ENCODE peak calls at places on chromosomes 5 and 9, in nine cellular contexts. One of them, this sample, is unnamed.

GRCh38 chr5:178425621-178426068 is 164.5 kb downstream of the COL23A1 start:
- DNase-seq in NCI-H1105: no peak
- DNase-seq in HFF-Myc: no peak
- DNase-seq in B cell: no peak
- DNase-seq in transverse colon: no peak
- DNase-seq in EH: no peak
- DNase-seq in NCI-H1436 treated with DMSO at 0.1 percent for 48 hours: no peak
- DNase-seq in natural killer cell: no peak
- DNase-seq in GM03348: no peak
- DNase-seq in this sample: no peak

GRCh38 chr5:137221914-137222313 is 277.2 kb downstream of the SPOCK1 start:
- DNase-seq in NCI-H1105: no peak
- DNase-seq in HFF-Myc: no peak
- DNase-seq in B cell: no peak
- DNase-seq in transverse colon: no peak
- DNase-seq in EH: no peak
- DNase-seq in NCI-H1436 treated with DMSO at 0.1 percent for 48 hours: no peak
- DNase-seq in natural killer cell: no peak
- DNase-seq in GM03348: no peak
- DNase-seq in this sample: no peak

GRCh38 chr9:98010450-98010849 is 27.3 kb downstream of the ANP32B start:
- DNase-seq in NCI-H1105: no peak
- DNase-seq in HFF-Myc: no peak
- DNase-seq in B cell: peak; percentile 56
- DNase-seq in transverse colon: peak; percentile 51
- DNase-seq in EH: peak; percentile 35
- DNase-seq in NCI-H1436 treated with DMSO at 0.1 percent for 48 hours: peak; percentile 69
- DNase-seq in natural killer cell: no peak
- DNase-seq in GM03348: no peak
- DNase-seq in this sample: no peak

GRCh38 chr9:34373749-34374148 is 2.9 kb downstream of the MYORG start:
- DNase-seq in NCI-H1105: no peak
- DNase-seq in HFF-Myc: no peak
- DNase-seq in B cell: no peak
- DNase-seq in transverse colon: no peak
- DNase-seq in EH: no peak
- DNase-seq in NCI-H1436 treated with DMSO at 0.1 percent for 48 hours: no peak
- DNase-seq in natural killer cell: no peak
- DNase-seq in GM03348: no peak
- DNase-seq in this sample: no peak

GRCh38 chr5:110880413-110880812 is 141.6 kb downstream of the SLC25A46 start:
- DNase-seq in NCI-H1105: no peak
- DNase-seq in HFF-Myc: peak; percentile 75
- DNase-seq in B cell: no peak
- DNase-seq in transverse colon: no peak
- DNase-seq in EH: peak; percentile 84
- DNase-seq in NCI-H1436 treated with DMSO at 0.1 percent for 48 hours: no peak
- DNase-seq in natural killer cell: no peak
- DNase-seq in GM03348: no peak
- DNase-seq in this sample: peak; percentile 62

GRCh38 chr9:136137321-136138054 is 18.8 kb upstream of the TMEM250 start:
- DNase-seq in NCI-H1105: no peak
- DNase-seq in HFF-Myc: no peak
- DNase-seq in B cell: peak; percentile 38
- DNase-seq in transverse colon: no peak
- DNase-seq in EH: no peak
- DNase-seq in NCI-H1436 treated with DMSO at 0.1 percent for 48 hours: no peak
- DNase-seq in natural killer cell: no peak
- DNase-seq in GM03348: no peak
- DNase-seq in this sample: no peak

GRCh38 chr5:67059747-67060490 is 136.7 kb downstream of the CD180 start:
- DNase-seq in NCI-H1105: no peak
- DNase-seq in HFF-Myc: no peak
- DNase-seq in B cell: no peak
- DNase-seq in transverse colon: no peak
- DNase-seq in EH: peak; percentile 37
- DNase-seq in NCI-H1436 treated with DMSO at 0.1 percent for 48 hours: no peak
- DNase-seq in natural killer cell: no peak
- DNase-seq in GM03348: peak; percentile 2
- DNase-seq in this sample: no peak

GRCh38 chr5:95709967-95710650 is 21.0 kb upstream of the RHOBTB3 start:
- DNase-seq in NCI-H1105: no peak
- DNase-seq in HFF-Myc: no peak
- DNase-seq in B cell: no peak
- DNase-seq in transverse colon: no peak
- DNase-seq in EH: no peak
- DNase-seq in NCI-H1436 treated with DMSO at 0.1 percent for 48 hours: no peak
- DNase-seq in natural killer cell: no peak
- DNase-seq in GM03348: no peak
- DNase-seq in this sample: no peak

GRCh38 chr5:136053336-136054121 is 24.7 kb downstream of the TGFBI start:
- DNase-seq in NCI-H1105: no peak
- DNase-seq in HFF-Myc: peak; percentile 80
- DNase-seq in B cell: no peak
- DNase-seq in transverse colon: no peak
- DNase-seq in EH: peak; percentile 98
- DNase-seq in NCI-H1436 treated with DMSO at 0.1 percent for 48 hours: no peak
- DNase-seq in natural killer cell: no peak
- DNase-seq in GM03348: peak; percentile 86
- DNase-seq in this sample: peak; percentile 91

GRCh38 chr5:8500426-8500825 is 631.5 kb downstream of the MTRR start:
- DNase-seq in NCI-H1105: no peak
- DNase-seq in HFF-Myc: no peak
- DNase-seq in B cell: no peak
- DNase-seq in transverse colon: no peak
- DNase-seq in EH: peak; percentile 15
- DNase-seq in NCI-H1436 treated with DMSO at 0.1 percent for 48 hours: no peak
- DNase-seq in natural killer cell: no peak
- DNase-seq in GM03348: peak; percentile 24
- DNase-seq in this sample: no peak

GRCh38 chr5:2370626-2371418 is 380.7 kb downstream of the IRX2 start:
- DNase-seq in NCI-H1105: no peak
- DNase-seq in HFF-Myc: no peak
- DNase-seq in B cell: no peak
- DNase-seq in transverse colon: no peak
- DNase-seq in EH: no peak
- DNase-seq in NCI-H1436 treated with DMSO at 0.1 percent for 48 hours: no peak
- DNase-seq in natural killer cell: no peak
- DNase-seq in GM03348: no peak
- DNase-seq in this sample: no peak

GRCh38 chr9:75152416-75152815 is 64.1 kb downstream of the OSTF1 start:
- DNase-seq in NCI-H1105: no peak
- DNase-seq in HFF-Myc: no peak
- DNase-seq in B cell: no peak
- DNase-seq in transverse colon: no peak
- DNase-seq in EH: no peak
- DNase-seq in NCI-H1436 treated with DMSO at 0.1 percent for 48 hours: no peak
- DNase-seq in natural killer cell: peak; percentile 78
- DNase-seq in GM03348: no peak
- DNase-seq in this sample: no peak

GRCh38 chr5:6766558-6767191 is 53.4 kb downstream of the TENT4A start:
- DNase-seq in NCI-H1105: peak; percentile 97
- DNase-seq in HFF-Myc: peak; percentile 79
- DNase-seq in B cell: no peak
- DNase-seq in transverse colon: peak; percentile 91
- DNase-seq in EH: peak; percentile 92
- DNase-seq in NCI-H1436 treated with DMSO at 0.1 percent for 48 hours: peak; percentile 28
- DNase-seq in natural killer cell: peak; percentile 38
- DNase-seq in GM03348: peak; percentile 63
- DNase-seq in this sample: peak; percentile 98

GRCh38 chr9:113566011-113566711 is 102.6 kb downstream of the RGS3 start:
- DNase-seq in NCI-H1105: no peak
- DNase-seq in HFF-Myc: no peak
- DNase-seq in B cell: no peak
- DNase-seq in transverse colon: no peak
- DNase-seq in EH: no peak
- DNase-seq in NCI-H1436 treated with DMSO at 0.1 percent for 48 hours: no peak
- DNase-seq in natural killer cell: no peak
- DNase-seq in GM03348: peak; percentile 34
- DNase-seq in this sample: peak; percentile 32

GRCh38 chr5:50547303-50547702 is 106.2 kb upstream of the EMB start:
- DNase-seq in NCI-H1105: no peak
- DNase-seq in HFF-Myc: no peak
- DNase-seq in B cell: peak; percentile 10
- DNase-seq in transverse colon: no peak
- DNase-seq in EH: no peak
- DNase-seq in NCI-H1436 treated with DMSO at 0.1 percent for 48 hours: no peak
- DNase-seq in natural killer cell: no peak
- DNase-seq in GM03348: no peak
- DNase-seq in this sample: no peak

GRCh38 chr9:84121991-84122523 is 141.5 kb downstream of the RMI1 start:
- DNase-seq in NCI-H1105: peak; percentile 53
- DNase-seq in HFF-Myc: peak; percentile 92
- DNase-seq in B cell: no peak
- DNase-seq in transverse colon: no peak
- DNase-seq in EH: peak; percentile 71
- DNase-seq in NCI-H1436 treated with DMSO at 0.1 percent for 48 hours: no peak
- DNase-seq in natural killer cell: no peak
- DNase-seq in GM03348: peak; percentile 63
- DNase-seq in this sample: no peak

GRCh38 chr5:116507051-116507537 is 67.5 kb downstream of the SEMA6A start:
- DNase-seq in NCI-H1105: no peak
- DNase-seq in HFF-Myc: no peak
- DNase-seq in B cell: no peak
- DNase-seq in transverse colon: no peak
- DNase-seq in EH: no peak
- DNase-seq in NCI-H1436 treated with DMSO at 0.1 percent for 48 hours: no peak
- DNase-seq in natural killer cell: no peak
- DNase-seq in GM03348: peak; percentile 37
- DNase-seq in this sample: no peak

GRCh38 chr9:94018628-94019027 is 63.5 kb upstream of the BARX1 start:
- DNase-seq in NCI-H1105: no peak
- DNase-seq in HFF-Myc: no peak
- DNase-seq in B cell: no peak
- DNase-seq in transverse colon: no peak
- DNase-seq in EH: peak; percentile 59
- DNase-seq in NCI-H1436 treated with DMSO at 0.1 percent for 48 hours: no peak
- DNase-seq in natural killer cell: no peak
- DNase-seq in GM03348: no peak
- DNase-seq in this sample: no peak

GRCh38 chr5:169561883-169562282 is 21.7 kb upstream of the SPDL1 start:
- DNase-seq in NCI-H1105: no peak
- DNase-seq in HFF-Myc: no peak
- DNase-seq in B cell: no peak
- DNase-seq in transverse colon: no peak
- DNase-seq in EH: no peak
- DNase-seq in NCI-H1436 treated with DMSO at 0.1 percent for 48 hours: no peak
- DNase-seq in natural killer cell: no peak
- DNase-seq in GM03348: peak; percentile 14
- DNase-seq in this sample: no peak

GRCh38 chr5:122262107-122262506 is 49.9 kb upstream of the SNCAIP start:
- DNase-seq in NCI-H1105: no peak
- DNase-seq in HFF-Myc: no peak
- DNase-seq in B cell: no peak
- DNase-seq in transverse colon: no peak
- DNase-seq in EH: peak; percentile 52
- DNase-seq in NCI-H1436 treated with DMSO at 0.1 percent for 48 hours: no peak
- DNase-seq in natural killer cell: no peak
- DNase-seq in GM03348: peak; percentile 35
- DNase-seq in this sample: no peak

GRCh38 chr5:115939059-115939458 is 23.2 kb upstream of the LVRN start:
- DNase-seq in NCI-H1105: no peak
- DNase-seq in HFF-Myc: no peak
- DNase-seq in B cell: no peak
- DNase-seq in transverse colon: no peak
- DNase-seq in EH: peak; percentile 55
- DNase-seq in NCI-H1436 treated with DMSO at 0.1 percent for 48 hours: no peak
- DNase-seq in natural killer cell: no peak
- DNase-seq in GM03348: no peak
- DNase-seq in this sample: no peak

GRCh38 chr9:127608104-127608966 is 3.7 kb upstream of the STXBP1 start:
- DNase-seq in NCI-H1105: peak; percentile 95
- DNase-seq in HFF-Myc: no peak
- DNase-seq in B cell: peak; percentile 96
- DNase-seq in transverse colon: peak; percentile 79
- DNase-seq in EH: peak; percentile 32
- DNase-seq in NCI-H1436 treated with DMSO at 0.1 percent for 48 hours: peak; percentile 55
- DNase-seq in natural killer cell: peak; percentile 56
- DNase-seq in GM03348: peak; percentile 68
- DNase-seq in this sample: peak; percentile 90

GRCh38 chr5:169577966-169578365 is 5.6 kb upstream of the SPDL1 start:
- DNase-seq in NCI-H1105: no peak
- DNase-seq in HFF-Myc: no peak
- DNase-seq in B cell: no peak
- DNase-seq in transverse colon: no peak
- DNase-seq in EH: peak; percentile 30
- DNase-seq in NCI-H1436 treated with DMSO at 0.1 percent for 48 hours: no peak
- DNase-seq in natural killer cell: no peak
- DNase-seq in GM03348: peak; percentile 36
- DNase-seq in this sample: no peak

GRCh38 chr5:28165116-28165515 is 1126.7 kb upstream of the CDH9 start:
- DNase-seq in NCI-H1105: no peak
- DNase-seq in HFF-Myc: no peak
- DNase-seq in B cell: no peak
- DNase-seq in transverse colon: no peak
- DNase-seq in EH: no peak
- DNase-seq in NCI-H1436 treated with DMSO at 0.1 percent for 48 hours: no peak
- DNase-seq in natural killer cell: no peak
- DNase-seq in GM03348: no peak
- DNase-seq in this sample: no peak

GRCh38 chr9:20980713-20981481 is 50.5 kb downstream of the HACD4 start:
- DNase-seq in NCI-H1105: no peak
- DNase-seq in HFF-Myc: peak; percentile 60
- DNase-seq in B cell: no peak
- DNase-seq in transverse colon: no peak
- DNase-seq in EH: peak; percentile 87
- DNase-seq in NCI-H1436 treated with DMSO at 0.1 percent for 48 hours: no peak
- DNase-seq in natural killer cell: no peak
- DNase-seq in GM03348: peak; percentile 60
- DNase-seq in this sample: no peak

GRCh38 chr5:16626696-16627264 is 10.0 kb upstream of the RETREG1 start:
- DNase-seq in NCI-H1105: no peak
- DNase-seq in HFF-Myc: no peak
- DNase-seq in B cell: no peak
- DNase-seq in transverse colon: no peak
- DNase-seq in EH: no peak
- DNase-seq in NCI-H1436 treated with DMSO at 0.1 percent for 48 hours: no peak
- DNase-seq in natural killer cell: no peak
- DNase-seq in GM03348: no peak
- DNase-seq in this sample: no peak

GRCh38 chr9:134139081-134139480 is 3.2 kb downstream of the WDR5 start:
- DNase-seq in NCI-H1105: no peak
- DNase-seq in HFF-Myc: no peak
- DNase-seq in B cell: no peak
- DNase-seq in transverse colon: no peak
- DNase-seq in EH: peak; percentile 61
- DNase-seq in NCI-H1436 treated with DMSO at 0.1 percent for 48 hours: no peak
- DNase-seq in natural killer cell: no peak
- DNase-seq in GM03348: peak; percentile 71
- DNase-seq in this sample: no peak

GRCh38 chr5:9479981-9480380 is 65.9 kb downstream of the SEMA5A start:
- DNase-seq in NCI-H1105: no peak
- DNase-seq in HFF-Myc: no peak
- DNase-seq in B cell: no peak
- DNase-seq in transverse colon: no peak
- DNase-seq in EH: peak; percentile 57
- DNase-seq in NCI-H1436 treated with DMSO at 0.1 percent for 48 hours: no peak
- DNase-seq in natural killer cell: no peak
- DNase-seq in GM03348: no peak
- DNase-seq in this sample: no peak

GRCh38 chr5:431001-431710 is 11.8 kb upstream of the EXOC3 start:
- DNase-seq in NCI-H1105: no peak
- DNase-seq in HFF-Myc: no peak
- DNase-seq in B cell: peak; percentile 83
- DNase-seq in transverse colon: peak; percentile 69
- DNase-seq in EH: peak; percentile 45
- DNase-seq in NCI-H1436 treated with DMSO at 0.1 percent for 48 hours: no peak
- DNase-seq in natural killer cell: no peak
- DNase-seq in GM03348: peak; percentile 70
- DNase-seq in this sample: peak; percentile 82

GRCh38 chr5:135126688-135127603 is 92.9 kb upstream of the PITX1 start:
- DNase-seq in NCI-H1105: peak; percentile 76
- DNase-seq in HFF-Myc: no peak
- DNase-seq in B cell: no peak
- DNase-seq in transverse colon: peak; percentile 31
- DNase-seq in EH: no peak
- DNase-seq in NCI-H1436 treated with DMSO at 0.1 percent for 48 hours: peak; percentile 28
- DNase-seq in natural killer cell: no peak
- DNase-seq in GM03348: no peak
- DNase-seq in this sample: peak; percentile 61

This sample was measured in RWPE2.